ENCODE peak calls at places on chromosomes 6 and 20, in ten cellular contexts. D is CD8-positive, alpha-beta T cell; U is fibroblast of villous mesenchyme; T is fibroblast of lung; V is fibroblast of mammary gland; Q is GM12864; X is AG10803; E is CD4-positive, alpha-beta memory T cell; Y is neural progenitor cell; A is CD4-positive, CD25-positive, alpha-beta regulatory T cell. L is an unnamed sample.

GRCh38 chr20:22974354-22974753 is 60.8 kb upstream of the SSTR4 start:
- DNase-seq in D (no peak), U (peak), T (no peak), V (peak), Q (no peak), X (no peak), E (no peak), Y (peak), A (no peak), L (no peak)

GRCh38 chr6:46263709-46264091 is 92.9 kb upstream of the ENPP5 start:
- DNase-seq in D (no peak), U (peak), T (peak), V (peak), Q (no peak), X (peak), E (no peak), Y (no peak), A (no peak), L (no peak)

GRCh38 chr6:12993283-12993898 is 276.8 kb downstream of the PHACTR1 start:
- DNase-seq in D (no peak), U (no peak), T (no peak), V (no peak), Q (no peak), X (no peak), E (no peak), Y (no peak), A (no peak), L (no peak)

GRCh38 chr20:23087587-23088275 is 1.6 kb upstream of the CD93 start:
- DNase-seq in D (no peak), U (no peak), T (no peak), V (no peak), Q (no peak), X (no peak), E (no peak), Y (no peak), A (no peak), L (no peak)

GRCh38 chr6:133165235-133165634 is 75.9 kb upstream of the EYA4 start:
- DNase-seq in D (no peak), U (no peak), T (no peak), V (no peak), Q (no peak), X (no peak), E (no peak), Y (no peak), A (no peak), L (no peak)

GRCh38 chr6:12298017-12298958 is 8.1 kb downstream of the EDN1 start:
- DNase-seq in D (no peak), U (no peak), T (no peak), V (no peak), Q (no peak), X (no peak), E (no peak), Y (no peak), A (no peak), L (no peak)

GRCh38 chr20:59334616-59335300 is 34.3 kb downstream of the EDN3 start:
- DNase-seq in D (no peak), U (no peak), T (no peak), V (no peak), Q (no peak), X (no peak), E (no peak), Y (no peak), A (no peak), L (no peak)

GRCh38 chr20:53829706-53830521 is 236.3 kb upstream of the ZNF217 start:
- DNase-seq in D (no peak), U (peak), T (peak), V (peak), Q (no peak), X (peak), E (no peak), Y (no peak), A (peak), L (no peak)

GRCh38 chr6:38593419-38593818 is 46.3 kb downstream of the BTBD9 start:
- DNase-seq in D (no peak), U (peak), T (no peak), V (peak), Q (no peak), X (peak), E (no peak), Y (no peak), A (no peak), L (no peak)

GRCh38 chr6:40809627-40810026 is 222.5 kb upstream of the LRFN2 start:
- DNase-seq in D (no peak), U (no peak), T (peak), V (no peak), Q (no peak), X (peak), E (no peak), Y (no peak), A (no peak), L (no peak)

GRCh38 chr6:163719028-163719742 is 304.7 kb downstream of the QKI start:
- DNase-seq in D (no peak), U (no peak), T (no peak), V (no peak), Q (no peak), X (no peak), E (no peak), Y (no peak), A (no peak), L (no peak)

GRCh38 chr6:130147151-130147550 is 75.6 kb downstream of the SAMD3 start:
- DNase-seq in D (no peak), U (no peak), T (no peak), V (no peak), Q (no peak), X (no peak), E (no peak), Y (no peak), A (no peak), L (no peak)

GRCh38 chr6:84026721-84027164 is 6.8 kb upstream of the MRAP2 start:
- DNase-seq in D (no peak), U (no peak), T (no peak), V (no peak), Q (no peak), X (peak), E (no peak), Y (no peak), A (no peak), L (peak)

GRCh38 chr6:44538131-44538835 is 150.8 kb downstream of the CDC5L start:
- DNase-seq in D (no peak), U (no peak), T (no peak), V (no peak), Q (no peak), X (no peak), E (no peak), Y (no peak), A (no peak), L (no peak)

GRCh38 chr6:89887452-89888137 is 6.7 kb upstream of the GJA10 start:
- DNase-seq in D (no peak), U (peak), T (peak), V (peak), Q (no peak), X (no peak), E (no peak), Y (no peak), A (peak), L (no peak)

GRCh38 chr20:32510601-32511357 is 74.4 kb downstream of the NOL4L start:
- DNase-seq in D (no peak), U (peak), T (no peak), V (no peak), Q (no peak), X (no peak), E (no peak), Y (no peak), A (no peak), L (no peak)

GRCh38 chr20:32067234-32067821 is 15.3 kb downstream of the HCK start:
- DNase-seq in D (no peak), U (peak), T (peak), V (peak), Q (no peak), X (peak), E (no peak), Y (no peak), A (no peak), L (peak)

GRCh38 chr6:33633462-33634158 is 12.5 kb downstream of the ITPR3 start:
- DNase-seq in D (no peak), U (peak), T (peak), V (peak), Q (no peak), X (peak), E (peak), Y (peak), A (peak), L (peak)

GRCh38 chr6:66838764-66839163 is 1131.7 kb upstream of the EYS start:
- DNase-seq in D (no peak), U (peak), T (no peak), V (no peak), Q (no peak), X (no peak), E (no peak), Y (no peak), A (no peak), L (no peak)

GRCh38 chr6:44667668-44668390 is 280.3 kb downstream of the CDC5L start:
- DNase-seq in D (no peak), U (no peak), T (no peak), V (no peak), Q (no peak), X (no peak), E (no peak), Y (peak), A (peak), L (peak)

GRCh38 chr6:13767121-13767794 is 47.1 kb downstream of the MCUR1 start:
- DNase-seq in D (peak), U (peak), T (peak), V (peak), Q (no peak), X (peak), E (no peak), Y (peak), A (peak), L (no peak)

GRCh38 chr6:84449220-84449619 is 221.8 kb upstream of the CEP162 start:
- DNase-seq in D (no peak), U (peak), T (peak), V (no peak), Q (no peak), X (no peak), E (no peak), Y (peak), A (no peak), L (no peak)

GRCh38 chr6:45531999-45532605 is 154.4 kb upstream of the SUPT3H start:
- DNase-seq in D (no peak), U (no peak), T (no peak), V (no peak), Q (no peak), X (peak), E (no peak), Y (no peak), A (no peak), L (no peak)

GRCh38 chr6:99612551-99613397 is 6.1 kb downstream of the PRDM13 start:
- DNase-seq in D (no peak), U (no peak), T (no peak), V (no peak), Q (no peak), X (no peak), E (no peak), Y (peak), A (no peak), L (no peak)

GRCh38 chr20:47973519-47974233 is 188.4 kb upstream of the SULF2 start:
- DNase-seq in D (no peak), U (no peak), T (peak), V (no peak), Q (no peak), X (no peak), E (no peak), Y (peak), A (no peak), L (no peak)

GRCh38 chr6:73514746-73515110 is 6.1 kb downstream of the EEF1A1 start:
- DNase-seq in D (no peak), U (no peak), T (no peak), V (no peak), Q (no peak), X (no peak), E (no peak), Y (no peak), A (no peak), L (no peak)

GRCh38 chr6:10237284-10238043 is 177.4 kb downstream of the TFAP2A start:
- DNase-seq in D (no peak), U (no peak), T (peak), V (peak), Q (no peak), X (peak), E (no peak), Y (no peak), A (no peak), L (peak)

GRCh38 chr20:50607436-50607835 is 83.9 kb downstream of the RIPOR3 start:
- DNase-seq in D (no peak), U (no peak), T (no peak), V (no peak), Q (no peak), X (no peak), E (no peak), Y (no peak), A (no peak), L (no peak)

GRCh38 chr20:2752631-2753455 is 47.6 kb downstream of the CPXM1 start:
- DNase-seq in D (peak), U (peak), T (peak), V (peak), Q (no peak), X (peak), E (no peak), Y (peak), A (peak), L (peak)

GRCh38 chr6:151096691-151097090 is 143.1 kb upstream of the AKAP12 start:
- DNase-seq in D (no peak), U (no peak), T (peak), V (peak), Q (no peak), X (peak), E (no peak), Y (no peak), A (no peak), L (no peak)

GRCh38 chr20:59745201-59745600 is 140.9 kb downstream of the PHACTR3 start:
- DNase-seq in D (no peak), U (no peak), T (no peak), V (no peak), Q (no peak), X (no peak), E (no peak), Y (no peak), A (no peak), L (no peak)

GRCh38 chr6:169859978-169860703 is 108.7 kb downstream of the ERMARD start:
- DNase-seq in D (no peak), U (no peak), T (no peak), V (no peak), Q (no peak), X (no peak), E (no peak), Y (no peak), A (peak), L (no peak)

GRCh38 chr20:57919059-57919458 is 209.2 kb upstream of the PMEPA1 start:
- DNase-seq in D (no peak), U (no peak), T (no peak), V (no peak), Q (no peak), X (no peak), E (no peak), Y (no peak), A (no peak), L (no peak)

GRCh38 chr6:94052754-94053153 is 633.4 kb upstream of the EPHA7 start:
- DNase-seq in D (no peak), U (no peak), T (no peak), V (peak), Q (no peak), X (no peak), E (no peak), Y (peak), A (no peak), L (no peak)

GRCh38 chr20:51565741-51566140 is 23.2 kb upstream of the NFATC2 start:
- DNase-seq in D (no peak), U (no peak), T (peak), V (peak), Q (no peak), X (peak), E (no peak), Y (no peak), A (no peak), L (peak)

GRCh38 chr6:91341473-91341872 is 754.6 kb upstream of the MAP3K7 start:
- DNase-seq in D (no peak), U (no peak), T (no peak), V (no peak), Q (no peak), X (no peak), E (no peak), Y (peak), A (no peak), L (no peak)

GRCh38 chr6:168362276-168362990 is 42.9 kb upstream of the DACT2 start:
- DNase-seq in D (no peak), U (no peak), T (no peak), V (no peak), Q (no peak), X (no peak), E (no peak), Y (no peak), A (no peak), L (no peak)

DNA sequence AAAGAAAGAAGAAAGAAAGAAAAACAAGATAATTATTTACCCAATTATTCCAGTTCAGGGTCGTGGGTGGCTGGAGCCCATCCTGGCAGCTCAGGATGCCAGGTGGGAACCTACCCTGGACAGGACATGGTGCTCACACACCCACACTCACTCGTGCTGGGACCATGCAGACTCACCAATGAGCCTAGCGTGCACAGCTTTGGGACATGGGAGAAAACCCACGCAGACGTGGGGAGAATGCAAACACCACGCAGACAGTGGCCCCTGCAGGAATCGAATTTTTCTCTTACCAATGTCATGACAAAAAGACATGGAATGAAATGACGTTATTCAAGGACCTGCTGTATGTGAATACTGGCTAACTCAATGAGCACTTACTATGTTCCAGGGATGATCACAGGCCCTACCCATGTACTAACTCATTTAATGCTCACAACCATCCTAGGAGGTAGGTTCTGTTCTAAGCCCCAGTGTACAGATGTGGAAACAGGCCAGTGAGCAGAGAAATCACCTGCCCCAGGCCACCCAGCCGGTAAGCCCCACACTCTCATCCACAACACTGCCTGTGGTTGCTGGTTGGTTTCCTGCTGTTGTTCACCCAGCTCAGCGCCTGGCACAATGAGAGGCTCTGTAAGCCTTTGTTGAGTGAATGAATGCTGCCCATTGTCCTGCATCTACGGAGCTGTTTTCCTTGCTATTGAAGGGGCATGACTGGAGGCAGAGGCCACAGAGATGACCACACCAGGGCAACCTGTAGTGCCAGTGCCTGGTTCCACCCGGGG is 6.8 kb upstream of the PI16 start:
- DNase-seq in D (no peak), U (no peak), T (peak), V (no peak), Q (no peak), X (no peak), E (peak), Y (peak), A (peak), L (no peak)
- H3K4me3 ChIP-seq in D (no peak), U (no peak), T (no peak), V (no peak), Q (no peak), X (no peak), E (no peak), Y (no peak), A (peak), L (no peak)

GRCh38 chr20:63393566-63393965 is 32.4 kb upstream of the CHRNA4 start:
- DNase-seq in D (no peak), U (no peak), T (no peak), V (no peak), Q (no peak), X (no peak), E (no peak), Y (no peak), A (no peak), L (no peak)
- H3K4me3 ChIP-seq in D (no peak), U (no peak), T (no peak), V (no peak), Q (no peak), X (no peak), E (no peak), Y (no peak), A (no peak), L (no peak)

GRCh38 chr20:62549499-62550086 is 73.8 kb upstream of the GATA5 start:
- DNase-seq in D (no peak), U (no peak), T (no peak), V (no peak), Q (no peak), X (no peak), E (no peak), Y (peak), A (no peak), L (no peak)

GRCh38 chr20:62551408-62552323 is 75.9 kb upstream of the GATA5 start:
- DNase-seq in D (no peak), U (no peak), T (no peak), V (no peak), Q (no peak), X (no peak), E (no peak), Y (peak), A (no peak), L (no peak)

GRCh38 chr20:62549029-62549428 is 73.2 kb upstream of the GATA5 start:
- DNase-seq in D (no peak), U (no peak), T (no peak), V (no peak), Q (no peak), X (no peak), E (no peak), Y (no peak), A (no peak), L (no peak)

GRCh38 chr20:62548483-62548882 is 72.7 kb upstream of the GATA5 start:
- DNase-seq in D (no peak), U (no peak), T (no peak), V (no peak), Q (no peak), X (no peak), E (no peak), Y (no peak), A (no peak), L (no peak)

DNA sequence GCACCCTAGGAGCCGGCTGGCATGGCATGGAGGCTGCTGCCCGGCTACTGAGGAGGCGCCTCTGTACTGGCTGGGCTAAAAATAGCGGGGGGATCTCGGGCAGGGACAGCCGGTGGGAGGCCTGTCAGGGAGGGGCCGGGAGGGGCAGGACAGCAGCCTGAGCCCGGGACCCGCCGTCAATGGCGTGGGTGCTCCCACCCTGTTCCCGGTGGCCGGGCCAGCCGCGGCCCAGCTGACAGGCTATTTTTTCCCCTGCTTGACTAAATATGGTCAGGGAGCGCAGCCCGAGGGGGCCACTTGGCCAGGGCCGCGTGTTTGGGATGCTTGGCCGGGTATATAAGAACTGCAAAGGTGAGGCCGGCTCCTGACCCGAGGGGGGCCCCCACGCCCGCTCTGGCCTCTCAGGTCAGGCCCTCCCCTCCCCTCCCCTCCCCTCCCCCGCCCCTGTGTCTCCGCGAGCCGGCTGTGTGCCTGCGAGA is 74.3 kb upstream of the GATA5 start:
- DNase-seq in D (no peak), U (no peak), T (no peak), V (no peak), Q (no peak), X (no peak), E (no peak), Y (peak), A (no peak), L (no peak)
- H3K4me3 ChIP-seq in D (no peak), U (no peak), T (no peak), V (no peak), Q (no peak), X (no peak), E (no peak), Y (peak), A (no peak), L (no peak)

GRCh38 chr6:18276610-18277009 is 12.3 kb upstream of the DEK start:
- DNase-seq in D (no peak), U (no peak), T (no peak), V (no peak), Q (no peak), X (no peak), E (no peak), Y (peak), A (no peak), L (no peak)
- H3K4me3 ChIP-seq in D (no peak), U (no peak), T (peak), V (no peak), Q (no peak), X (peak), E (no peak), Y (peak), A (no peak), L (peak)

L was measured in MG63.